ENCODE peak calls at places on chromosomes 16 and 17, in seven cellular contexts. One of them, this sample, is unnamed.

GRCh38 chr16:54204756-54205155 is 81.8 kb downstream of the IRX3 start:
- DNase-seq in A549: no peak
- DNase-seq in HepG2: no peak
- DNase-seq in H1: no peak
- DNase-seq in HCT116: no peak
- DNase-seq in GM12878: no peak
- DNase-seq in K562: no peak
- DNase-seq in this sample: no peak

GRCh38 chr16:19694989-19695388 is 23.0 kb downstream of the KNOP1 start:
- DNase-seq in A549: no peak
- DNase-seq in HepG2: no peak
- DNase-seq in H1: no peak
- DNase-seq in HCT116: no peak
- DNase-seq in GM12878: no peak
- DNase-seq in K562: no peak
- DNase-seq in this sample: no peak

GRCh38 chr17:82933006-82933310 is 93.1 kb upstream of the ZNF750 start:
- DNase-seq in A549: no peak
- DNase-seq in HepG2: no peak
- DNase-seq in H1: no peak
- DNase-seq in HCT116: no peak
- DNase-seq in GM12878: no peak
- DNase-seq in K562: no peak
- DNase-seq in this sample: no peak

GRCh38 chr16:628321-629061 is 2.3 kb upstream of the WFIKKN1 start:
- DNase-seq in A549: no peak
- DNase-seq in HepG2: no peak
- DNase-seq in H1: no peak
- DNase-seq in HCT116: no peak
- DNase-seq in GM12878: no peak
- DNase-seq in K562: no peak
- DNase-seq in this sample: no peak

GRCh38 chr17:16439303-16439791 is 24.0 kb downstream of the TRPV2 start:
- DNase-seq in A549: no peak
- DNase-seq in HepG2: no peak
- DNase-seq in H1: no peak
- DNase-seq in HCT116: no peak
- DNase-seq in GM12878: no peak
- DNase-seq in K562: no peak
- DNase-seq in this sample: no peak

GRCh38 chr16:54462766-54463165 is 176.2 kb upstream of the IRX3 start:
- DNase-seq in A549: no peak
- DNase-seq in HepG2: no peak
- DNase-seq in H1: no peak
- DNase-seq in HCT116: no peak
- DNase-seq in GM12878: no peak
- DNase-seq in K562: no peak
- DNase-seq in this sample: no peak

GRCh38 chr16:66871840-66872239 is 8.5 kb upstream of the PDP2 start:
- DNase-seq in A549: no peak
- DNase-seq in HepG2: no peak
- DNase-seq in H1: no peak
- DNase-seq in HCT116: no peak
- DNase-seq in GM12878: no peak
- DNase-seq in K562: no peak
- DNase-seq in this sample: no peak

GRCh38 chr17:19539841-19540311 is 6.2 kb downstream of the SLC47A1 start:
- DNase-seq in A549: no peak
- DNase-seq in HepG2: no peak
- DNase-seq in H1: no peak
- DNase-seq in HCT116: no peak
- DNase-seq in GM12878: no peak
- DNase-seq in K562: no peak
- DNase-seq in this sample: no peak

GRCh38 chr16:14600164-14600563 is 29.9 kb downstream of the PARN start:
- DNase-seq in A549: peak
- DNase-seq in HepG2: peak
- DNase-seq in H1: no peak
- DNase-seq in HCT116: peak
- DNase-seq in GM12878: no peak
- DNase-seq in K562: peak
- DNase-seq in this sample: peak

GRCh38 chr17:41667280-41668008 is 21.2 kb upstream of the EIF1 start:
- DNase-seq in A549: no peak
- DNase-seq in HepG2: no peak
- DNase-seq in H1: no peak
- DNase-seq in HCT116: no peak
- DNase-seq in GM12878: no peak
- DNase-seq in K562: peak
- DNase-seq in this sample: no peak

GRCh38 chr16:19589771-19590302 is 34.3 kb downstream of the VPS35L start:
- DNase-seq in A549: no peak
- DNase-seq in HepG2: peak
- DNase-seq in H1: no peak
- DNase-seq in HCT116: no peak
- DNase-seq in GM12878: no peak
- DNase-seq in K562: no peak
- DNase-seq in this sample: peak

GRCh38 chr17:56593741-56594527 is 435 bp downstream of the NOG start:
- DNase-seq in A549: peak
- DNase-seq in HepG2: peak
- DNase-seq in H1: peak
- DNase-seq in HCT116: no peak
- DNase-seq in GM12878: no peak
- DNase-seq in K562: no peak
- DNase-seq in this sample: peak

GRCh38 chr17:77258638-77259037 is 117.9 kb downstream of the SEC14L1 start:
- DNase-seq in A549: no peak
- DNase-seq in HepG2: no peak
- DNase-seq in H1: no peak
- DNase-seq in HCT116: no peak
- DNase-seq in GM12878: no peak
- DNase-seq in K562: no peak
- DNase-seq in this sample: no peak

GRCh38 chr17:82380860-82381702 is 9.5 kb downstream of the UTS2R start:
- DNase-seq in A549: no peak
- DNase-seq in HepG2: no peak
- DNase-seq in H1: no peak
- DNase-seq in HCT116: no peak
- DNase-seq in GM12878: no peak
- DNase-seq in K562: no peak
- DNase-seq in this sample: peak

GRCh38 chr16:76748698-76749097 is 442.3 kb upstream of the MON1B start:
- DNase-seq in A549: no peak
- DNase-seq in HepG2: no peak
- DNase-seq in H1: no peak
- DNase-seq in HCT116: no peak
- DNase-seq in GM12878: no peak
- DNase-seq in K562: no peak
- DNase-seq in this sample: no peak

GRCh38 chr16:24051125-24051524 is 205.0 kb upstream of the CACNG3 start:
- DNase-seq in A549: no peak
- DNase-seq in HepG2: no peak
- DNase-seq in H1: peak
- DNase-seq in HCT116: no peak
- DNase-seq in GM12878: no peak
- DNase-seq in K562: no peak
- DNase-seq in this sample: no peak

GRCh38 chr16:30533146-30533522 is 1.5 kb downstream of the ZNF747 start:
- DNase-seq in A549: no peak
- DNase-seq in HepG2: no peak
- DNase-seq in H1: no peak
- DNase-seq in HCT116: no peak
- DNase-seq in GM12878: no peak
- DNase-seq in K562: no peak
- DNase-seq in this sample: no peak

DNA sequence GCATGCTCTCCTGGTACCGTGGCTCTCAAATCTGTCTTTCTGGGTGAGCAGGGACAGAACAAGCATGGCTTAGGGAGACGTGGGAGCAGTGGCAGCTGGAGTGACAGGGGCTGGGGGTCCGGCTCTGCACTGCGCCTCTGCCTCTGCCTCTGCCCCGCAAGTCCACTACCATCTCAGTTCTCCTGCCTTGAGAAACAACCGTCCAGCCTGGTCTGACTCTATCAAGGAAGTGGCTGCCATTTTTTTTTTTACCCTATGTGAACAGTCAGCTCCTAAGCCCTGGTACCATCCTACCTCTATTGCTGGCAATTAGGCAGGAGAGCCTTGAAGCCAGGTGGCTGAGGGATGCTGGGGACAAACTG is 16.1 kb downstream of the HIC1 start:
- DNase-seq in A549: no peak
- DNase-seq in HepG2: no peak
- DNase-seq in H1: no peak
- DNase-seq in HCT116: no peak
- DNase-seq in GM12878: no peak
- DNase-seq in K562: no peak
- DNase-seq in this sample: no peak
- TF ChIP-seq CEBPB in A549: no peak
- TF ChIP-seq CEBPB in HepG2: no peak
- TF ChIP-seq CEBPB in H1: no peak
- TF ChIP-seq CEBPB in HCT116: no peak
- TF ChIP-seq CEBPB in GM12878: no peak
- TF ChIP-seq CEBPB in K562: no peak
- TF ChIP-seq CEBPB in this sample: no peak

DNA sequence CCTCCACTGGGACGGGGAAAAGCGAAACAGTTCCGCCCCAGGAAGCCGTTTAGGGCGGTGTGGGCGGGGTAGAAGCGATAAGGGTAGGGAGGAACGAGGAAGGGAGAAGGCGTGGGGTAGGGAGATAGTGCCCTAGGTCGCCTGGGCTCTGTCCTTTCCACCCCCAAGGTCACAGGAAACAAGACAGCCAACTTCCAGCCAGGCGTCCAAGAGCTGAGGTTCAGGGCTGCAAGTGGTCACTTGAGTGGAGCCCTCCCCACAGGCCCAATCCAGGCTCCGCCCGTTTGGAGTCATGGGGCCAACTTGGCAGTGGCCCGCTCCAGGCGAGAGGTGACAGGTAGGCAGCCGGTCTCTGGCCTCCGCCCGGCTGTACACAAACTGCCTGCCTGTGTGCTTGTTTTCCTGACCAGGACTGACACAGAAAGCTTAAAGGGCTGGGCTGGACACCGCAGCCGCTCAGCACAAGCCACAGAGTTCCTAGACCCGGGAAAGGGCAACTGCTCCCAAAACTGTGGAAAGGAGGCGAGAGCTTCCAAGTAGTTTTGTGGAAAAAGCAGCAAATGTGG is at the start of gene RILP:
- DNase-seq in A549: peak
- DNase-seq in HepG2: peak
- DNase-seq in H1: peak
- DNase-seq in HCT116: peak
- DNase-seq in GM12878: no peak
- DNase-seq in K562: peak
- DNase-seq in this sample: no peak
- TF ChIP-seq POLR2A in A549: no peak
- TF ChIP-seq POLR2A in HepG2: peak
- TF ChIP-seq POLR2A in H1: no peak
- TF ChIP-seq POLR2A in HCT116: no peak
- TF ChIP-seq POLR2A in GM12878: peak
- TF ChIP-seq POLR2A in K562: peak
- TF ChIP-seq POLR2A in this sample: no peak

GRCh38 chr16:13453938-13454553 is 465.9 kb upstream of the ERCC4 start:
- DNase-seq in A549: peak
- DNase-seq in HepG2: peak
- DNase-seq in H1: peak
- DNase-seq in HCT116: peak
- DNase-seq in GM12878: no peak
- DNase-seq in K562: peak
- DNase-seq in this sample: no peak
- TF ChIP-seq CEBPB in A549: no peak
- TF ChIP-seq CEBPB in HepG2: no peak
- TF ChIP-seq CEBPB in H1: no peak
- TF ChIP-seq CEBPB in HCT116: no peak
- TF ChIP-seq CEBPB in GM12878: no peak
- TF ChIP-seq CEBPB in K562: no peak
- TF ChIP-seq CEBPB in this sample: no peak

DNA sequence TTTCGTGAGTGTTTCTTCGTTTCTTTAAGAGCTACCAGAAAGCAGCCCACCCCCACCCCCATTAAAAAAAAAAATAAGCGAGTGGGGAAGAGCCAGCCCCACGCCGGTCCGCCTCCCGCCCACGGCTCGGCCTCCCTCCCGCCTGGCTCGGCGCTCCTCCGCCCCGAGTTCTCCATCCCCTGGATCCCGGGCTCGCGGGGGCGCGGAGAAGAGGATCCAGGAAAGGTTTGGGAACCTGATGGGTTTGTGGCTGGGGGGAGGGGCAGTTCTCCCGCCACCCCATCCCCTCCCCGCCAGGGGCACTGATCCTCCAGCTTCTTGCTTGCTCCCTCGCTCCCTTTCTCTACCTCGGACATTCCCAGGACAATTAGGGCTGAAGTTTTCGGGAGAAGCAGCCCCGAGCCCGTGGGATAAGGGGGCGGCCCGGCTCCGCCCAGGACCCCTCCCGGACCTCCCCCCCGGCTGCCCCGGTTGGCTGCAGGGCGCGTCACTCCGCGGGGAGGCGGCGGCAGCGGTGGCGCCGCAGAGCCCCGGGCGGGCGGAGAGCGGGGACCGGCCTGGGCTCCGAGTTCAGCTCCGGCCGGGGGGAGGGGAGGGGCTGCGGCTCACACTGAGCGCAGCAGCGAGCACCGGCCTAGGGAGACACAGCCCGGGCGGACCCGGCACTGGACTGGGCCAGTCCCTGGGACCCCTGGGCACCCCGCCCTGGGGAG is 1.0 kb upstream of the SALL1 start:
- DNase-seq in A549: no peak
- DNase-seq in HepG2: peak
- DNase-seq in H1: peak
- DNase-seq in HCT116: no peak
- DNase-seq in GM12878: no peak
- DNase-seq in K562: no peak
- DNase-seq in this sample: peak
- TF ChIP-seq POLR2A in A549: no peak
- TF ChIP-seq POLR2A in HepG2: peak
- TF ChIP-seq POLR2A in H1: no peak
- TF ChIP-seq POLR2A in HCT116: no peak
- TF ChIP-seq POLR2A in GM12878: no peak
- TF ChIP-seq POLR2A in K562: no peak
- TF ChIP-seq POLR2A in this sample: no peak

GRCh38 chr17:10053976-10054551 is 144.3 kb downstream of the GAS7 start:
- DNase-seq in A549: no peak
- DNase-seq in HepG2: no peak
- DNase-seq in H1: no peak
- DNase-seq in HCT116: no peak
- DNase-seq in GM12878: no peak
- DNase-seq in K562: no peak
- DNase-seq in this sample: no peak
- TF ChIP-seq CEBPB in A549: no peak
- TF ChIP-seq CEBPB in HepG2: no peak
- TF ChIP-seq CEBPB in H1: no peak
- TF ChIP-seq CEBPB in HCT116: no peak
- TF ChIP-seq CEBPB in GM12878: no peak
- TF ChIP-seq CEBPB in K562: no peak
- TF ChIP-seq CEBPB in this sample: no peak